ENCODE peak calls at places on chromosomes 4 and X, in four cellular contexts. H, I, F and K are unnamed samples.

GRCh38 chr4:29151584-29151983 is 1568.6 kb upstream of the PCDH7 start:
- DNase-seq in H (peak), F (no peak), I (peak), K (no peak)

GRCh38 chrX:49710744-49711319 is 15.0 kb upstream of the PAGE1 start:
- DNase-seq in F (no peak), H (no peak), I (no peak), K (no peak)

GRCh38 chr4:187668683-187669082 is 326.9 kb upstream of the ZFP42 start:
- DNase-seq in H (peak), I (peak), F (no peak), K (no peak)

GRCh38 chrX:136574548-136574947 is 42.5 kb downstream of the VGLL1 start:
- DNase-seq in I (peak), F (no peak), H (no peak), K (no peak)

GRCh38 chr4:8765084-8765483 is 106.6 kb downstream of the HMX1 start:
- DNase-seq in F (peak), H (no peak), I (no peak), K (no peak)

GRCh38 chr4:184347251-184348239 is 126.8 kb downstream of the IRF2 start:
- DNase-seq in H (no peak), I (peak), F (no peak), K (no peak)

GRCh38 chrX:153723351-153724251 is 586 bp downstream of the BCAP31 start:
- DNase-seq in I (peak), F (no peak), H (peak), K (no peak)

GRCh38 chrX:41442824-41443560 is 4.2 kb upstream of the NYX start:
- DNase-seq in I (no peak), F (no peak), H (no peak), K (no peak)

GRCh38 chr4:119750048-119750447 is 121.4 kb upstream of the PDE5A start:
- DNase-seq in H (no peak), I (no peak), F (no peak), K (no peak)

GRCh38 chr4:37540486-37540885 is 145.7 kb downstream of the RELL1 start:
- DNase-seq in F (no peak), I (no peak), H (no peak), K (no peak)

GRCh38 chr4:1945912-1946311 is 62.9 kb downstream of the NELFA start:
- DNase-seq in I (no peak), H (no peak), F (no peak), K (no peak)

GRCh38 chr4:74370912-74371311 is 6.0 kb downstream of the EREG start:
- DNase-seq in I (peak), H (peak), F (no peak), K (no peak)

GRCh38 chrX:57178605-57179004 is 41.4 kb upstream of the SPIN2A start:
- DNase-seq in H (no peak), I (no peak), F (no peak), K (no peak)

GRCh38 chrX:118049713-118050112 is 66.9 kb downstream of the KLHL13 start:
- DNase-seq in I (no peak), F (no peak), H (no peak), K (no peak)

GRCh38 chrX:131633285-131633917 is 89.5 kb downstream of the OR13H1 start:
- DNase-seq in H (peak), I (peak), F (no peak), K (peak)

GRCh38 chr4:108303488-108304177 is 134.9 kb upstream of the LEF1 start:
- DNase-seq in I (peak), F (no peak), H (no peak), K (no peak)

GRCh38 chr4:3241905-3242304 is 7.1 kb upstream of the MSANTD1 start:
- DNase-seq in F (no peak), I (peak), H (peak), K (no peak)

GRCh38 chr4:125789018-125789417 is 474.3 kb downstream of the FAT4 start:
- DNase-seq in H (peak), F (no peak), I (no peak), K (no peak)

GRCh38 chrX:31392541-31392940 is 320.7 kb upstream of the FTHL17 start:
- DNase-seq in I (peak), F (no peak), H (no peak), K (no peak)